ENCODE peak calls at places on chromosomes 5 and 9, in ten cellular contexts. One of them, this sample, is unnamed.

GRCh38 chr5:160105686-160106085 is 13.6 kb downstream of the PWWP2A start:
- ATAC-seq in stimulated activated naive CD8-positive, alpha-beta T cell treated with anti-CD3 and anti-CD28 coated beads, Interleukin-15, amount 100 ng/mL, for 72 hours: no peak
- ATAC-seq in memory B cell: peak
- ATAC-seq in left cardiac atrium: no peak
- ATAC-seq in T-cell: no peak
- ATAC-seq in left lung: peak
- ATAC-seq in activated naive CD4-positive, alpha-beta T cell treated with anti-CD3 and anti-CD28 coated beads, Interleukin-2, amount 50 U/mL, for 72 hours: no peak
- ATAC-seq in natural killer cell: no peak
- ATAC-seq in sciatic nerve: no peak
- ATAC-seq in right cardiac atrium: no peak
- ATAC-seq in this sample: no peak

GRCh38 chr5:143412656-143413342 is 9.3 kb upstream of the NR3C1 start:
- ATAC-seq in stimulated activated naive CD8-positive, alpha-beta T cell treated with anti-CD3 and anti-CD28 coated beads, Interleukin-15, amount 100 ng/mL, for 72 hours: no peak
- ATAC-seq in memory B cell: no peak
- ATAC-seq in left cardiac atrium: no peak
- ATAC-seq in T-cell: no peak
- ATAC-seq in left lung: no peak
- ATAC-seq in activated naive CD4-positive, alpha-beta T cell treated with anti-CD3 and anti-CD28 coated beads, Interleukin-2, amount 50 U/mL, for 72 hours: no peak
- ATAC-seq in natural killer cell: no peak
- ATAC-seq in sciatic nerve: no peak
- ATAC-seq in right cardiac atrium: no peak
- ATAC-seq in this sample: no peak

GRCh38 chr9:123996731-123997421 is 14.7 kb upstream of the LHX2 start:
- ATAC-seq in stimulated activated naive CD8-positive, alpha-beta T cell treated with anti-CD3 and anti-CD28 coated beads, Interleukin-15, amount 100 ng/mL, for 72 hours: peak
- ATAC-seq in memory B cell: peak
- ATAC-seq in left cardiac atrium: peak
- ATAC-seq in T-cell: peak
- ATAC-seq in left lung: peak
- ATAC-seq in activated naive CD4-positive, alpha-beta T cell treated with anti-CD3 and anti-CD28 coated beads, Interleukin-2, amount 50 U/mL, for 72 hours: peak
- ATAC-seq in natural killer cell: no peak
- ATAC-seq in sciatic nerve: peak
- ATAC-seq in right cardiac atrium: peak
- ATAC-seq in this sample: peak

GRCh38 chr9:98021306-98022040 is 35.1 kb upstream of the NANS start:
- ATAC-seq in stimulated activated naive CD8-positive, alpha-beta T cell treated with anti-CD3 and anti-CD28 coated beads, Interleukin-15, amount 100 ng/mL, for 72 hours: peak
- ATAC-seq in memory B cell: no peak
- ATAC-seq in left cardiac atrium: peak
- ATAC-seq in T-cell: no peak
- ATAC-seq in left lung: no peak
- ATAC-seq in activated naive CD4-positive, alpha-beta T cell treated with anti-CD3 and anti-CD28 coated beads, Interleukin-2, amount 50 U/mL, for 72 hours: no peak
- ATAC-seq in natural killer cell: no peak
- ATAC-seq in sciatic nerve: no peak
- ATAC-seq in right cardiac atrium: peak
- ATAC-seq in this sample: no peak

GRCh38 chr5:87121315-87122170 is 146.1 kb upstream of the RASA1 start:
- ATAC-seq in stimulated activated naive CD8-positive, alpha-beta T cell treated with anti-CD3 and anti-CD28 coated beads, Interleukin-15, amount 100 ng/mL, for 72 hours: peak
- ATAC-seq in memory B cell: peak
- ATAC-seq in left cardiac atrium: peak
- ATAC-seq in T-cell: peak
- ATAC-seq in left lung: peak
- ATAC-seq in activated naive CD4-positive, alpha-beta T cell treated with anti-CD3 and anti-CD28 coated beads, Interleukin-2, amount 50 U/mL, for 72 hours: peak
- ATAC-seq in natural killer cell: peak
- ATAC-seq in sciatic nerve: peak
- ATAC-seq in right cardiac atrium: peak
- ATAC-seq in this sample: peak

GRCh38 chr5:127987354-127988148 is 96.0 kb upstream of the SLC12A2 start:
- ATAC-seq in stimulated activated naive CD8-positive, alpha-beta T cell treated with anti-CD3 and anti-CD28 coated beads, Interleukin-15, amount 100 ng/mL, for 72 hours: no peak
- ATAC-seq in memory B cell: no peak
- ATAC-seq in left cardiac atrium: peak
- ATAC-seq in T-cell: no peak
- ATAC-seq in left lung: no peak
- ATAC-seq in activated naive CD4-positive, alpha-beta T cell treated with anti-CD3 and anti-CD28 coated beads, Interleukin-2, amount 50 U/mL, for 72 hours: no peak
- ATAC-seq in natural killer cell: no peak
- ATAC-seq in sciatic nerve: no peak
- ATAC-seq in right cardiac atrium: peak
- ATAC-seq in this sample: no peak

GRCh38 chr5:169861934-169862333 is 118.4 kb downstream of the INSYN2B start:
- ATAC-seq in stimulated activated naive CD8-positive, alpha-beta T cell treated with anti-CD3 and anti-CD28 coated beads, Interleukin-15, amount 100 ng/mL, for 72 hours: no peak
- ATAC-seq in memory B cell: no peak
- ATAC-seq in left cardiac atrium: no peak
- ATAC-seq in T-cell: no peak
- ATAC-seq in left lung: peak
- ATAC-seq in activated naive CD4-positive, alpha-beta T cell treated with anti-CD3 and anti-CD28 coated beads, Interleukin-2, amount 50 U/mL, for 72 hours: no peak
- ATAC-seq in natural killer cell: no peak
- ATAC-seq in sciatic nerve: no peak
- ATAC-seq in right cardiac atrium: no peak
- ATAC-seq in this sample: no peak

GRCh38 chr5:35246928-35247644 is 16.8 kb upstream of the PRLR start:
- ATAC-seq in stimulated activated naive CD8-positive, alpha-beta T cell treated with anti-CD3 and anti-CD28 coated beads, Interleukin-15, amount 100 ng/mL, for 72 hours: peak
- ATAC-seq in memory B cell: no peak
- ATAC-seq in left cardiac atrium: peak
- ATAC-seq in T-cell: no peak
- ATAC-seq in left lung: no peak
- ATAC-seq in activated naive CD4-positive, alpha-beta T cell treated with anti-CD3 and anti-CD28 coated beads, Interleukin-2, amount 50 U/mL, for 72 hours: no peak
- ATAC-seq in natural killer cell: no peak
- ATAC-seq in sciatic nerve: peak
- ATAC-seq in right cardiac atrium: peak
- ATAC-seq in this sample: no peak

GRCh38 chr5:82074968-82075367 is 103.1 kb downstream of the ATG10 start:
- ATAC-seq in stimulated activated naive CD8-positive, alpha-beta T cell treated with anti-CD3 and anti-CD28 coated beads, Interleukin-15, amount 100 ng/mL, for 72 hours: no peak
- ATAC-seq in memory B cell: no peak
- ATAC-seq in left cardiac atrium: no peak
- ATAC-seq in T-cell: no peak
- ATAC-seq in left lung: no peak
- ATAC-seq in activated naive CD4-positive, alpha-beta T cell treated with anti-CD3 and anti-CD28 coated beads, Interleukin-2, amount 50 U/mL, for 72 hours: no peak
- ATAC-seq in natural killer cell: no peak
- ATAC-seq in sciatic nerve: no peak
- ATAC-seq in right cardiac atrium: no peak
- ATAC-seq in this sample: no peak

GRCh38 chr5:132103969-132104391 is 30.4 kb downstream of the CSF2 start:
- ATAC-seq in stimulated activated naive CD8-positive, alpha-beta T cell treated with anti-CD3 and anti-CD28 coated beads, Interleukin-15, amount 100 ng/mL, for 72 hours: peak
- ATAC-seq in memory B cell: peak
- ATAC-seq in left cardiac atrium: no peak
- ATAC-seq in T-cell: peak
- ATAC-seq in left lung: peak
- ATAC-seq in activated naive CD4-positive, alpha-beta T cell treated with anti-CD3 and anti-CD28 coated beads, Interleukin-2, amount 50 U/mL, for 72 hours: no peak
- ATAC-seq in natural killer cell: no peak
- ATAC-seq in sciatic nerve: no peak
- ATAC-seq in right cardiac atrium: no peak
- ATAC-seq in this sample: no peak

GRCh38 chr5:127702913-127703575 is at the start of gene CCDC192:
- ATAC-seq in stimulated activated naive CD8-positive, alpha-beta T cell treated with anti-CD3 and anti-CD28 coated beads, Interleukin-15, amount 100 ng/mL, for 72 hours: peak
- ATAC-seq in memory B cell: no peak
- ATAC-seq in left cardiac atrium: no peak
- ATAC-seq in T-cell: no peak
- ATAC-seq in left lung: no peak
- ATAC-seq in activated naive CD4-positive, alpha-beta T cell treated with anti-CD3 and anti-CD28 coated beads, Interleukin-2, amount 50 U/mL, for 72 hours: no peak
- ATAC-seq in natural killer cell: no peak
- ATAC-seq in sciatic nerve: no peak
- ATAC-seq in right cardiac atrium: no peak
- ATAC-seq in this sample: no peak

GRCh38 chr9:129569506-129570449 is 51.1 kb downstream of the C9orf50 start:
- ATAC-seq in stimulated activated naive CD8-positive, alpha-beta T cell treated with anti-CD3 and anti-CD28 coated beads, Interleukin-15, amount 100 ng/mL, for 72 hours: peak
- ATAC-seq in memory B cell: no peak
- ATAC-seq in left cardiac atrium: peak
- ATAC-seq in T-cell: no peak
- ATAC-seq in left lung: peak
- ATAC-seq in activated naive CD4-positive, alpha-beta T cell treated with anti-CD3 and anti-CD28 coated beads, Interleukin-2, amount 50 U/mL, for 72 hours: peak
- ATAC-seq in natural killer cell: peak
- ATAC-seq in sciatic nerve: peak
- ATAC-seq in right cardiac atrium: peak
- ATAC-seq in this sample: no peak

GRCh38 chr9:108468364-108468763 is 387.4 kb downstream of the ACTL7B start:
- ATAC-seq in stimulated activated naive CD8-positive, alpha-beta T cell treated with anti-CD3 and anti-CD28 coated beads, Interleukin-15, amount 100 ng/mL, for 72 hours: no peak
- ATAC-seq in memory B cell: no peak
- ATAC-seq in left cardiac atrium: no peak
- ATAC-seq in T-cell: no peak
- ATAC-seq in left lung: peak
- ATAC-seq in activated naive CD4-positive, alpha-beta T cell treated with anti-CD3 and anti-CD28 coated beads, Interleukin-2, amount 50 U/mL, for 72 hours: no peak
- ATAC-seq in natural killer cell: no peak
- ATAC-seq in sciatic nerve: no peak
- ATAC-seq in right cardiac atrium: no peak
- ATAC-seq in this sample: no peak

GRCh38 chr5:31186672-31187267 is 6.7 kb upstream of the CDH6 start:
- ATAC-seq in stimulated activated naive CD8-positive, alpha-beta T cell treated with anti-CD3 and anti-CD28 coated beads, Interleukin-15, amount 100 ng/mL, for 72 hours: no peak
- ATAC-seq in memory B cell: no peak
- ATAC-seq in left cardiac atrium: no peak
- ATAC-seq in T-cell: no peak
- ATAC-seq in left lung: peak
- ATAC-seq in activated naive CD4-positive, alpha-beta T cell treated with anti-CD3 and anti-CD28 coated beads, Interleukin-2, amount 50 U/mL, for 72 hours: no peak
- ATAC-seq in natural killer cell: no peak
- ATAC-seq in sciatic nerve: no peak
- ATAC-seq in right cardiac atrium: no peak
- ATAC-seq in this sample: no peak

GRCh38 chr9:13088734-13089427 is 190.6 kb downstream of the MPDZ start:
- ATAC-seq in stimulated activated naive CD8-positive, alpha-beta T cell treated with anti-CD3 and anti-CD28 coated beads, Interleukin-15, amount 100 ng/mL, for 72 hours: no peak
- ATAC-seq in memory B cell: no peak
- ATAC-seq in left cardiac atrium: peak
- ATAC-seq in T-cell: no peak
- ATAC-seq in left lung: peak
- ATAC-seq in activated naive CD4-positive, alpha-beta T cell treated with anti-CD3 and anti-CD28 coated beads, Interleukin-2, amount 50 U/mL, for 72 hours: no peak
- ATAC-seq in natural killer cell: no peak
- ATAC-seq in sciatic nerve: peak
- ATAC-seq in right cardiac atrium: peak
- ATAC-seq in this sample: no peak

GRCh38 chr5:51394609-51395008 is 11.4 kb downstream of the ISL1 start:
- ATAC-seq in stimulated activated naive CD8-positive, alpha-beta T cell treated with anti-CD3 and anti-CD28 coated beads, Interleukin-15, amount 100 ng/mL, for 72 hours: no peak
- ATAC-seq in memory B cell: no peak
- ATAC-seq in left cardiac atrium: no peak
- ATAC-seq in T-cell: no peak
- ATAC-seq in left lung: no peak
- ATAC-seq in activated naive CD4-positive, alpha-beta T cell treated with anti-CD3 and anti-CD28 coated beads, Interleukin-2, amount 50 U/mL, for 72 hours: no peak
- ATAC-seq in natural killer cell: no peak
- ATAC-seq in sciatic nerve: no peak
- ATAC-seq in right cardiac atrium: no peak
- ATAC-seq in this sample: no peak

GRCh38 chr9:89534464-89534863 is 36.6 kb upstream of the SEMA4D start:
- ATAC-seq in stimulated activated naive CD8-positive, alpha-beta T cell treated with anti-CD3 and anti-CD28 coated beads, Interleukin-15, amount 100 ng/mL, for 72 hours: no peak
- ATAC-seq in memory B cell: no peak
- ATAC-seq in left cardiac atrium: no peak
- ATAC-seq in T-cell: no peak
- ATAC-seq in left lung: no peak
- ATAC-seq in activated naive CD4-positive, alpha-beta T cell treated with anti-CD3 and anti-CD28 coated beads, Interleukin-2, amount 50 U/mL, for 72 hours: no peak
- ATAC-seq in natural killer cell: no peak
- ATAC-seq in sciatic nerve: no peak
- ATAC-seq in right cardiac atrium: no peak
- ATAC-seq in this sample: no peak

GRCh38 chr9:132575811-132576210 is 6.6 kb upstream of the BARHL1 start:
- ATAC-seq in stimulated activated naive CD8-positive, alpha-beta T cell treated with anti-CD3 and anti-CD28 coated beads, Interleukin-15, amount 100 ng/mL, for 72 hours: no peak
- ATAC-seq in memory B cell: no peak
- ATAC-seq in left cardiac atrium: no peak
- ATAC-seq in T-cell: no peak
- ATAC-seq in left lung: no peak
- ATAC-seq in activated naive CD4-positive, alpha-beta T cell treated with anti-CD3 and anti-CD28 coated beads, Interleukin-2, amount 50 U/mL, for 72 hours: no peak
- ATAC-seq in natural killer cell: no peak
- ATAC-seq in sciatic nerve: no peak
- ATAC-seq in right cardiac atrium: no peak
- ATAC-seq in this sample: no peak

GRCh38 chr5:14413331-14413750 is 168.3 kb upstream of the OTULINL start:
- ATAC-seq in stimulated activated naive CD8-positive, alpha-beta T cell treated with anti-CD3 and anti-CD28 coated beads, Interleukin-15, amount 100 ng/mL, for 72 hours: peak
- ATAC-seq in memory B cell: no peak
- ATAC-seq in left cardiac atrium: no peak
- ATAC-seq in T-cell: peak
- ATAC-seq in left lung: no peak
- ATAC-seq in activated naive CD4-positive, alpha-beta T cell treated with anti-CD3 and anti-CD28 coated beads, Interleukin-2, amount 50 U/mL, for 72 hours: peak
- ATAC-seq in natural killer cell: no peak
- ATAC-seq in sciatic nerve: no peak
- ATAC-seq in right cardiac atrium: no peak
- ATAC-seq in this sample: peak

GRCh38 chr9:124716795-124717194 is 54.3 kb downstream of the NR6A1 start:
- ATAC-seq in stimulated activated naive CD8-positive, alpha-beta T cell treated with anti-CD3 and anti-CD28 coated beads, Interleukin-15, amount 100 ng/mL, for 72 hours: peak
- ATAC-seq in memory B cell: no peak
- ATAC-seq in left cardiac atrium: no peak
- ATAC-seq in T-cell: no peak
- ATAC-seq in left lung: no peak
- ATAC-seq in activated naive CD4-positive, alpha-beta T cell treated with anti-CD3 and anti-CD28 coated beads, Interleukin-2, amount 50 U/mL, for 72 hours: peak
- ATAC-seq in natural killer cell: no peak
- ATAC-seq in sciatic nerve: no peak
- ATAC-seq in right cardiac atrium: no peak
- ATAC-seq in this sample: peak

GRCh38 chr9:128762664-128763449 is 8.9 kb downstream of the ZER1 start:
- ATAC-seq in stimulated activated naive CD8-positive, alpha-beta T cell treated with anti-CD3 and anti-CD28 coated beads, Interleukin-15, amount 100 ng/mL, for 72 hours: no peak
- ATAC-seq in memory B cell: no peak
- ATAC-seq in left cardiac atrium: no peak
- ATAC-seq in T-cell: no peak
- ATAC-seq in left lung: no peak
- ATAC-seq in activated naive CD4-positive, alpha-beta T cell treated with anti-CD3 and anti-CD28 coated beads, Interleukin-2, amount 50 U/mL, for 72 hours: no peak
- ATAC-seq in natural killer cell: no peak
- ATAC-seq in sciatic nerve: no peak
- ATAC-seq in right cardiac atrium: no peak
- ATAC-seq in this sample: no peak

GRCh38 chr9:84939766-84940165 is 270.2 kb downstream of the NTRK2 start:
- ATAC-seq in stimulated activated naive CD8-positive, alpha-beta T cell treated with anti-CD3 and anti-CD28 coated beads, Interleukin-15, amount 100 ng/mL, for 72 hours: no peak
- ATAC-seq in memory B cell: no peak
- ATAC-seq in left cardiac atrium: no peak
- ATAC-seq in T-cell: no peak
- ATAC-seq in left lung: no peak
- ATAC-seq in activated naive CD4-positive, alpha-beta T cell treated with anti-CD3 and anti-CD28 coated beads, Interleukin-2, amount 50 U/mL, for 72 hours: no peak
- ATAC-seq in natural killer cell: no peak
- ATAC-seq in sciatic nerve: no peak
- ATAC-seq in right cardiac atrium: no peak
- ATAC-seq in this sample: no peak

GRCh38 chr5:56853710-56854109 is 38.4 kb downstream of the MAP3K1 start:
- ATAC-seq in stimulated activated naive CD8-positive, alpha-beta T cell treated with anti-CD3 and anti-CD28 coated beads, Interleukin-15, amount 100 ng/mL, for 72 hours: no peak
- ATAC-seq in memory B cell: peak
- ATAC-seq in left cardiac atrium: no peak
- ATAC-seq in T-cell: no peak
- ATAC-seq in left lung: no peak
- ATAC-seq in activated naive CD4-positive, alpha-beta T cell treated with anti-CD3 and anti-CD28 coated beads, Interleukin-2, amount 50 U/mL, for 72 hours: no peak
- ATAC-seq in natural killer cell: no peak
- ATAC-seq in sciatic nerve: no peak
- ATAC-seq in right cardiac atrium: no peak
- ATAC-seq in this sample: no peak

GRCh38 chr5:29208026-29208425 is 1985.5 kb upstream of the CDH6 start:
- ATAC-seq in stimulated activated naive CD8-positive, alpha-beta T cell treated with anti-CD3 and anti-CD28 coated beads, Interleukin-15, amount 100 ng/mL, for 72 hours: no peak
- ATAC-seq in memory B cell: no peak
- ATAC-seq in left cardiac atrium: no peak
- ATAC-seq in T-cell: no peak
- ATAC-seq in left lung: no peak
- ATAC-seq in activated naive CD4-positive, alpha-beta T cell treated with anti-CD3 and anti-CD28 coated beads, Interleukin-2, amount 50 U/mL, for 72 hours: no peak
- ATAC-seq in natural killer cell: no peak
- ATAC-seq in sciatic nerve: no peak
- ATAC-seq in right cardiac atrium: no peak
- ATAC-seq in this sample: no peak

GRCh38 chr5:123448017-123448617 is 24.9 kb upstream of the CEP120 start:
- ATAC-seq in stimulated activated naive CD8-positive, alpha-beta T cell treated with anti-CD3 and anti-CD28 coated beads, Interleukin-15, amount 100 ng/mL, for 72 hours: peak
- ATAC-seq in memory B cell: peak
- ATAC-seq in left cardiac atrium: no peak
- ATAC-seq in T-cell: no peak
- ATAC-seq in left lung: no peak
- ATAC-seq in activated naive CD4-positive, alpha-beta T cell treated with anti-CD3 and anti-CD28 coated beads, Interleukin-2, amount 50 U/mL, for 72 hours: peak
- ATAC-seq in natural killer cell: no peak
- ATAC-seq in sciatic nerve: no peak
- ATAC-seq in right cardiac atrium: no peak
- ATAC-seq in this sample: peak

GRCh38 chr9:107282268-107282667 is 811 bp upstream of the RAD23B start:
- ATAC-seq in stimulated activated naive CD8-positive, alpha-beta T cell treated with anti-CD3 and anti-CD28 coated beads, Interleukin-15, amount 100 ng/mL, for 72 hours: no peak
- ATAC-seq in memory B cell: no peak
- ATAC-seq in left cardiac atrium: peak
- ATAC-seq in T-cell: no peak
- ATAC-seq in left lung: no peak
- ATAC-seq in activated naive CD4-positive, alpha-beta T cell treated with anti-CD3 and anti-CD28 coated beads, Interleukin-2, amount 50 U/mL, for 72 hours: no peak
- ATAC-seq in natural killer cell: no peak
- ATAC-seq in sciatic nerve: no peak
- ATAC-seq in right cardiac atrium: peak
- ATAC-seq in this sample: no peak

GRCh38 chr9:126411948-126412284 is 85.3 kb downstream of the MVB12B start:
- ATAC-seq in stimulated activated naive CD8-positive, alpha-beta T cell treated with anti-CD3 and anti-CD28 coated beads, Interleukin-15, amount 100 ng/mL, for 72 hours: peak
- ATAC-seq in memory B cell: peak
- ATAC-seq in left cardiac atrium: no peak
- ATAC-seq in T-cell: peak
- ATAC-seq in left lung: no peak
- ATAC-seq in activated naive CD4-positive, alpha-beta T cell treated with anti-CD3 and anti-CD28 coated beads, Interleukin-2, amount 50 U/mL, for 72 hours: no peak
- ATAC-seq in natural killer cell: no peak
- ATAC-seq in sciatic nerve: no peak
- ATAC-seq in right cardiac atrium: no peak
- ATAC-seq in this sample: no peak

GRCh38 chr5:88826959-88827585 is 55.9 kb downstream of the MEF2C start:
- ATAC-seq in stimulated activated naive CD8-positive, alpha-beta T cell treated with anti-CD3 and anti-CD28 coated beads, Interleukin-15, amount 100 ng/mL, for 72 hours: peak
- ATAC-seq in memory B cell: peak
- ATAC-seq in left cardiac atrium: peak
- ATAC-seq in T-cell: peak
- ATAC-seq in left lung: peak
- ATAC-seq in activated naive CD4-positive, alpha-beta T cell treated with anti-CD3 and anti-CD28 coated beads, Interleukin-2, amount 50 U/mL, for 72 hours: peak
- ATAC-seq in natural killer cell: peak
- ATAC-seq in sciatic nerve: peak
- ATAC-seq in right cardiac atrium: peak
- ATAC-seq in this sample: peak

This sample was measured in activated CD4-positive, CD25-positive, alpha-beta regulatory T cell treated with anti-CD3 and anti-CD28 coated beads, Interleukin-2, amount 50 U/mL, for 24 hours.